ENCODE peak calls at places on chromosome 1, in eight cellular contexts. L is stimulated activated CD4-positive, alpha-beta T cell treated with anti-CD3 and anti-CD28 coated beads, Interleukin-15, amount 100 ng/mL, for 24 hours; T is stimulated activated CD8-positive, alpha-beta memory T cell treated with anti-CD3 and anti-CD28 coated beads, Interleukin-15, amount 100 ng/mL, for 4 hours; N is NK-92 treated with Interleukin-12 subunit alpha and Interleukin-12 subunit beta, amount 100 ng/mL, for 24 hours; F is activated CD4-positive, alpha-beta T cell treated with anti-CD3 and anti-CD28 coated beads, Interleukin-2, amount 10 ng/mL, durations not matched to agents 7 days and 5 days; D is NCI-H1436 treated with DMSO at 0.1 percent for 48 hours; U is H7; Q is fibroblast of mammary gland. J is an unnamed sample.
A peak's percentile ranks its signal among the peaks of the same experiment; 100 is the strongest.

GRCh38 chr1:162627662-162628296 is 4.5 kb upstream of the DDR2 start:
- DNase-seq in T (no peak), U (no peak), F (peak; percentile 24), Q (peak; percentile 70), N (no peak), L (no peak), D (no peak), J (no peak)

GRCh38 chr1:179871940-179872339 is 5.7 kb downstream of the TOR1AIP2 start:
- DNase-seq in F (no peak), D (no peak), L (no peak), N (no peak), U (no peak), Q (no peak), T (no peak), J (no peak)

GRCh38 chr1:38778521-38778920 is 81.1 kb downstream of the RRAGC start:
- DNase-seq in D (no peak), T (no peak), F (no peak), L (no peak), U (no peak), N (no peak), Q (no peak), J (no peak)

GRCh38 chr1:30302808-30303310 is 420.5 kb downstream of the MATN1 start:
- DNase-seq in Q (no peak), L (no peak), U (no peak), F (no peak), T (no peak), D (no peak), N (no peak), J (peak; percentile 3)

GRCh38 chr1:38420666-38421065 is 374.1 kb upstream of the POU3F1 start:
- DNase-seq in Q (no peak), T (no peak), U (no peak), N (no peak), D (no peak), L (no peak), F (no peak), J (no peak)

GRCh38 chr1:23384312-23385058 is 14.8 kb upstream of the ZNF436 start:
- DNase-seq in T (no peak), N (no peak), F (no peak), U (no peak), Q (peak; percentile 82), L (no peak), D (no peak), J (no peak)

GRCh38 chr1:68339505-68339904 is 107.2 kb upstream of the WLS start:
- DNase-seq in L (no peak), D (no peak), Q (peak; percentile 76), T (no peak), N (no peak), U (no peak), F (no peak), J (no peak)

GRCh38 chr1:70290248-70290647 is 64.3 kb downstream of the ANKRD13C start:
- DNase-seq in Q (peak; percentile 16), N (no peak), F (no peak), U (no peak), D (no peak), L (no peak), T (no peak), J (no peak)

J was measured in activated CD4-positive, alpha-beta memory T cell treated with anti-CD3 and anti-CD28 coated beads, Interleukin-2, amount 10 ng/mL, durations not matched to agents 7 days and 5 days.